ENCODE peak calls at places on chromosomes 3 and 15, in ten cellular contexts. One of them, this sample, is unnamed.

GRCh38 chr15:24878153-24878552 is 76.6 kb upstream of the SNRPN start:
- DNase-seq in Peyer's patch: no peak
- DNase-seq in heart right ventricle: peak; percentile 28
- DNase-seq in Calu3: no peak
- DNase-seq in thyroid gland: peak; percentile 76
- DNase-seq in A549: no peak
- DNase-seq in pancreas: peak; percentile 43
- DNase-seq in MM.1S: no peak
- DNase-seq in H9: no peak
- DNase-seq in NB4: no peak
- DNase-seq in this sample: no peak

GRCh38 chr3:39447637-39448483 is 19.6 kb upstream of the MOBP start:
- DNase-seq in thyroid gland: peak; percentile 65
- DNase-seq in A549: peak; percentile 81
- DNase-seq in heart right ventricle: no peak
- DNase-seq in pancreas: no peak
- DNase-seq in H9: peak; percentile 82
- DNase-seq in Peyer's patch: peak; percentile 65
- DNase-seq in Calu3: peak; percentile 72
- DNase-seq in MM.1S: peak; percentile 81
- DNase-seq in NB4: peak; percentile 77
- DNase-seq in this sample: peak; percentile 79

GRCh38 chr3:32495609-32496008 is 7.0 kb downstream of the CMTM6 start:
- DNase-seq in pancreas: no peak
- DNase-seq in A549: no peak
- DNase-seq in Calu3: no peak
- DNase-seq in H9: no peak
- DNase-seq in thyroid gland: no peak
- DNase-seq in Peyer's patch: no peak
- DNase-seq in NB4: no peak
- DNase-seq in MM.1S: no peak
- DNase-seq in heart right ventricle: no peak
- DNase-seq in this sample: no peak

GRCh38 chr3:66107855-66108254 is 69.1 kb upstream of the MAGI1 start:
- DNase-seq in A549: no peak
- DNase-seq in thyroid gland: peak; percentile 69
- DNase-seq in MM.1S: no peak
- DNase-seq in Peyer's patch: no peak
- DNase-seq in H9: no peak
- DNase-seq in pancreas: no peak
- DNase-seq in heart right ventricle: no peak
- DNase-seq in NB4: no peak
- DNase-seq in Calu3: no peak
- DNase-seq in this sample: no peak

GRCh38 chr3:148790841-148791240 is 36.8 kb upstream of the CPB1 start:
- DNase-seq in A549: no peak
- DNase-seq in Calu3: peak; percentile 26
- DNase-seq in H9: no peak
- DNase-seq in pancreas: no peak
- DNase-seq in NB4: no peak
- DNase-seq in heart right ventricle: no peak
- DNase-seq in thyroid gland: no peak
- DNase-seq in MM.1S: no peak
- DNase-seq in Peyer's patch: no peak
- DNase-seq in this sample: no peak

GRCh38 chr3:112084980-112085697 is 1.1 kb upstream of the C3orf52 start:
- DNase-seq in MM.1S: no peak
- DNase-seq in A549: peak; percentile 55
- DNase-seq in pancreas: no peak
- DNase-seq in thyroid gland: no peak
- DNase-seq in heart right ventricle: no peak
- DNase-seq in Calu3: no peak
- DNase-seq in Peyer's patch: no peak
- DNase-seq in H9: no peak
- DNase-seq in NB4: no peak
- DNase-seq in this sample: no peak

GRCh38 chr3:139572847-139573672 is 33.5 kb upstream of the RBP1 start:
- DNase-seq in NB4: peak; percentile 66
- DNase-seq in heart right ventricle: no peak
- DNase-seq in Calu3: no peak
- DNase-seq in thyroid gland: no peak
- DNase-seq in pancreas: no peak
- DNase-seq in H9: no peak
- DNase-seq in A549: no peak
- DNase-seq in Peyer's patch: no peak
- DNase-seq in MM.1S: no peak
- DNase-seq in this sample: no peak

GRCh38 chr15:88975891-88976290 is 62.7 kb upstream of the MFGE8 start:
- DNase-seq in heart right ventricle: no peak
- DNase-seq in H9: no peak
- DNase-seq in Calu3: no peak
- DNase-seq in A549: no peak
- DNase-seq in pancreas: no peak
- DNase-seq in Peyer's patch: no peak
- DNase-seq in thyroid gland: no peak
- DNase-seq in MM.1S: no peak
- DNase-seq in NB4: no peak
- DNase-seq in this sample: no peak

GRCh38 chr3:158352551-158352950 is 218.4 kb upstream of the MLF1 start:
- DNase-seq in H9: no peak
- DNase-seq in MM.1S: peak; percentile 91
- DNase-seq in thyroid gland: no peak
- DNase-seq in NB4: peak; percentile 90
- DNase-seq in Peyer's patch: no peak
- DNase-seq in Calu3: no peak
- DNase-seq in heart right ventricle: no peak
- DNase-seq in A549: no peak
- DNase-seq in pancreas: no peak
- DNase-seq in this sample: peak; percentile 35

GRCh38 chr3:143124683-143125520 is 5.3 kb downstream of the CHST2 start:
- DNase-seq in Peyer's patch: no peak
- DNase-seq in H9: no peak
- DNase-seq in NB4: no peak
- DNase-seq in MM.1S: no peak
- DNase-seq in thyroid gland: peak; percentile 5
- DNase-seq in Calu3: no peak
- DNase-seq in pancreas: no peak
- DNase-seq in A549: no peak
- DNase-seq in heart right ventricle: no peak
- DNase-seq in this sample: no peak

GRCh38 chr3:128649264-128649663 is 1.4 kb downstream of the RPN1 start:
- DNase-seq in thyroid gland: no peak
- DNase-seq in Calu3: no peak
- DNase-seq in A549: no peak
- DNase-seq in pancreas: no peak
- DNase-seq in H9: no peak
- DNase-seq in heart right ventricle: no peak
- DNase-seq in MM.1S: no peak
- DNase-seq in NB4: no peak
- DNase-seq in Peyer's patch: no peak
- DNase-seq in this sample: no peak

GRCh38 chr15:78767331-78767951 is 43.8 kb downstream of the ADAMTS7 start:
- DNase-seq in A549: no peak
- DNase-seq in Calu3: peak; percentile 39
- DNase-seq in thyroid gland: no peak
- DNase-seq in MM.1S: no peak
- DNase-seq in pancreas: peak; percentile 66
- DNase-seq in heart right ventricle: peak; percentile 10
- DNase-seq in H9: no peak
- DNase-seq in NB4: no peak
- DNase-seq in Peyer's patch: no peak
- DNase-seq in this sample: no peak
- TF ChIP-seq CTCF in A549: no peak
- TF ChIP-seq CTCF in Calu3: no peak
- TF ChIP-seq CTCF in thyroid gland: no peak
- TF ChIP-seq CTCF in MM.1S: peak; percentile 21
- TF ChIP-seq CTCF in pancreas: no peak
- TF ChIP-seq CTCF in heart right ventricle: no peak
- TF ChIP-seq CTCF in H9: peak; percentile 44
- TF ChIP-seq CTCF in NB4: no peak
- TF ChIP-seq CTCF in Peyer's patch: no peak
- TF ChIP-seq CTCF in this sample: no peak

DNA sequence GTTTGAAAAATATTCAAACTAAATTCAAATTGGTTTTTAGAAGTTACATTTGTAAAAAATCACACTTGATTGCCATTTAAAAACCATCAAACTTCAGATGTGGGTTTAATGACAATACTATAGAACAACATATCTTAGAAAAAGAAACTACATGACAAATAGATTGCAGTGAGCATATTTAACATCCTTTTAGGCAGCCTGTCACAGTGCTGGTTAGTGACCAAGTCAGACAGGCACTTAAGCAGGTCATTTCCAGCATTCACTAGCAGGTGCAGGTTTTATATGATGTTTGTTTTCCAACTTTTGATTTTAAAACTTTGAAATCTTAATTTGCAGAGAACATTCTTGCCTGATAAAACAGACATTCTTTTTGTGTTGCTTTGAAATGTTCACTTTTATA is 115.7 kb downstream of the MBNL1 start:
- DNase-seq in A549: no peak
- DNase-seq in pancreas: no peak
- DNase-seq in Calu3: no peak
- DNase-seq in NB4: no peak
- DNase-seq in heart right ventricle: no peak
- DNase-seq in H9: no peak
- DNase-seq in MM.1S: no peak
- DNase-seq in thyroid gland: no peak
- DNase-seq in Peyer's patch: no peak
- DNase-seq in this sample: peak; percentile 20
- TF ChIP-seq CTCF in A549: no peak
- TF ChIP-seq CTCF in pancreas: no peak
- TF ChIP-seq CTCF in Calu3: no peak
- TF ChIP-seq CTCF in NB4: no peak
- TF ChIP-seq CTCF in heart right ventricle: no peak
- TF ChIP-seq CTCF in H9: no peak
- TF ChIP-seq CTCF in MM.1S: no peak
- TF ChIP-seq CTCF in thyroid gland: no peak
- TF ChIP-seq CTCF in Peyer's patch: no peak
- TF ChIP-seq CTCF in this sample: no peak

DNA sequence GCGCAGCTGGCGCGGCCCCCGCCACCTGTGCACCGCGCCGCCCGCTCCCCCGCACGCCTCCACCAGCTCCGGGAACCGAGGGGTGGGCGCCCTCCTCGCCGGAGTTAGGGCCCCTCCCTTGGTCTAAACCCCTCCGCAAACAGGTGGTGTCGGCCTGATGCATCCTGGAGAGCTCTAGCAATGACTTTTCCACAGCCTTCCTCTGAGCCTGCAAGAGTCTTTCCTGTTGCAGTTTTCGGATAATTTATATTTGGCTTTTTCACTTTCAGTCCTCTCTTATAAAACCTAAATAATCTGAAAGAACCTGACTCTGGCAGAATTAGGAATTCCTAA is 334 bp upstream of the IGSF11 start:
- DNase-seq in Calu3: no peak
- DNase-seq in NB4: no peak
- DNase-seq in A549: no peak
- DNase-seq in pancreas: no peak
- DNase-seq in MM.1S: no peak
- DNase-seq in Peyer's patch: no peak
- DNase-seq in H9: no peak
- DNase-seq in thyroid gland: no peak
- DNase-seq in heart right ventricle: no peak
- DNase-seq in this sample: no peak
- TF ChIP-seq CTCF in Calu3: peak; percentile 58
- TF ChIP-seq CTCF in NB4: no peak
- TF ChIP-seq CTCF in A549: no peak
- TF ChIP-seq CTCF in pancreas: no peak
- TF ChIP-seq CTCF in MM.1S: no peak
- TF ChIP-seq CTCF in Peyer's patch: no peak
- TF ChIP-seq CTCF in H9: no peak
- TF ChIP-seq CTCF in thyroid gland: no peak
- TF ChIP-seq CTCF in heart right ventricle: no peak
- TF ChIP-seq CTCF in this sample: no peak

DNA sequence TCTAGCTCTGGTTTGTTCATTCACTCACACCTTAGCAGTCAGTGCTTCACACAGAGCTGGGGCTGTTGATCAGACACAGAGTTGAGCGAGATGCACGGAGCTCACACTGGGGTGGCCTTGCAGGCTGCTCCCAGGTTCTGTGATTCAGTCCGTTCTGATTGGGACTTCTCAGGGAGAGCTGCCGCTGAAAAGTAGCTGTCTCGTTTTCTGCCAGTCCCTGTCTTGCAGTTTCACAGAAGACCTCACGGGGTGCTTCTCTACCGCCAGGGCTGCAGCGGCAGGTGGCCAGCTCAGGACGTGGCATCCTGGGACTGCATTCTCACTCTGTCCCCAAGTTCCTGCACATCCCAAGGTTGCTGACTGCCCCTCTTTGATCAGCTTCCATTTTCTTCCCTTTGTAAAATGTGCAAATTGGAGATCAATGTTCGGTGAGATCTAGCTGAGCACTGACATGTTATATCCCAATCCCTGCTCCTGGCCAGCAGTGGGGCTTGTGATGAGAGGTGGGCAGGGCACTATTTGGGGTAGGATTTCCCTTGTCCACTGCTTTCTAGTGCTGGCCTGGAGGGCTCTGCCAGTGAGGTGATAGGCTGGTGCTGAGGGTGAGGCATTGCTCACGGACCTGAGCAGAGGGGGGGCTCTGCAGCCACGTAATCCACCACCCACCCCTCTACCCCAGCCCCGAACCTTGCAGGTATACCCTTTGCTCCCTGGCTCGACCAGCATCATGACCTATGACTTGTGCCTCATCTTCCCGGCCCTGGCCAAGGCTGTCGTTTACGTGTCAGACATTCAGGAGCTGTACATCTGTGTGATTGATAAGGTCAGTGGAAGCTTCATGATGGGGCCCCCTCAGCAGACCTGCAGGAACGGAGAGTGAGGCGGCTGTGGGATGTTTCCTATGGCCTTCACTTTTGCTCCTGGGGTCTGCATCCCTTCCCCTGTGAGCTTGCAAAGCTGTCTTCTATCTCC is 5.3 kb upstream of the TXNRD3 start:
- DNase-seq in NB4: peak; percentile 16
- DNase-seq in Calu3: peak; percentile 0
- DNase-seq in thyroid gland: no peak
- DNase-seq in pancreas: no peak
- DNase-seq in MM.1S: peak; percentile 42
- DNase-seq in A549: peak; percentile 44
- DNase-seq in heart right ventricle: no peak
- DNase-seq in H9: peak; percentile 63
- DNase-seq in Peyer's patch: no peak
- DNase-seq in this sample: no peak
- TF ChIP-seq CTCF in NB4: no peak
- TF ChIP-seq CTCF in Calu3: peak; percentile 39
- TF ChIP-seq CTCF in thyroid gland: no peak
- TF ChIP-seq CTCF in pancreas: no peak
- TF ChIP-seq CTCF in MM.1S: peak; percentile 43
- TF ChIP-seq CTCF in A549: no peak
- TF ChIP-seq CTCF in heart right ventricle: peak; percentile 15
- TF ChIP-seq CTCF in H9: peak; percentile 60
- TF ChIP-seq CTCF in Peyer's patch: no peak
- TF ChIP-seq CTCF in this sample: no peak

GRCh38 chr3:191065183-191065805 is 133.7 kb upstream of the OSTN start:
- DNase-seq in heart right ventricle: no peak
- DNase-seq in H9: no peak
- DNase-seq in pancreas: no peak
- DNase-seq in thyroid gland: no peak
- DNase-seq in Calu3: no peak
- DNase-seq in A549: no peak
- DNase-seq in Peyer's patch: no peak
- DNase-seq in MM.1S: no peak
- DNase-seq in NB4: no peak
- DNase-seq in this sample: no peak
- TF ChIP-seq CTCF in heart right ventricle: no peak
- TF ChIP-seq CTCF in H9: no peak
- TF ChIP-seq CTCF in pancreas: no peak
- TF ChIP-seq CTCF in thyroid gland: no peak
- TF ChIP-seq CTCF in Calu3: no peak
- TF ChIP-seq CTCF in A549: no peak
- TF ChIP-seq CTCF in Peyer's patch: no peak
- TF ChIP-seq CTCF in MM.1S: no peak
- TF ChIP-seq CTCF in NB4: no peak
- TF ChIP-seq CTCF in this sample: no peak